ENCODE peak calls at places on chromosomes 7 and 10, in eight cellular contexts. K, J, V, C, T, U, Z and H are unnamed samples.
A peak's percentile ranks its signal among the peaks of the same experiment; 100 is the strongest.

GRCh38 chr7:124432009-124432578 is 333.5 kb downstream of the GPR37 start:
- DNase-seq in K (no peak), J (no peak), V (no peak), C (no peak), T (no peak), U (no peak), Z (no peak), H (no peak)

GRCh38 chr7:26198781-26199169 is 1.8 kb downstream of the HNRNPA2B1 start:
- DNase-seq in K (no peak), J (no peak), V (no peak), C (no peak), T (no peak), U (no peak), Z (no peak), H (no peak)

GRCh38 chr10:43206391-43207235 is 60.3 kb downstream of the RASGEF1A start:
- DNase-seq in K (peak; percentile 69), J (peak; percentile 25), V (no peak), C (no peak), T (peak; percentile 22), U (no peak), Z (peak; percentile 7), H (no peak)

GRCh38 chr10:99564361-99564760 is 31.6 kb downstream of the NKX2-3 start:
- DNase-seq in K (no peak), J (no peak), V (no peak), C (no peak), T (no peak), U (no peak), Z (no peak), H (no peak)

GRCh38 chr7:115600196-115600595 is 430.4 kb downstream of the TFEC start:
- DNase-seq in K (no peak), J (no peak), V (no peak), C (no peak), T (no peak), U (no peak), Z (no peak), H (no peak)

GRCh38 chr10:104076743-104077160 is 8.9 kb downstream of the COL17A1 start:
- DNase-seq in K (no peak), J (peak; percentile 58), V (peak; percentile 12), C (peak; percentile 47), T (no peak), U (no peak), Z (peak; percentile 54), H (peak; percentile 92)

GRCh38 chr10:97888641-97889262 is 39.1 kb downstream of the GOLGA7B start:
- DNase-seq in K (peak; percentile 37), J (peak; percentile 90), V (peak; percentile 78), C (no peak), T (no peak), U (no peak), Z (no peak), H (no peak)

GRCh38 chr7:38413784-38414183 is 140.3 kb upstream of the TARP start:
- DNase-seq in K (no peak), J (no peak), V (no peak), C (no peak), T (no peak), U (peak; percentile 76), Z (no peak), H (no peak)

GRCh38 chr10:122999347-122999746 is 9.2 kb downstream of the IKZF5 start:
- DNase-seq in K (no peak), J (no peak), V (peak; percentile 5), C (no peak), T (no peak), U (no peak), Z (no peak), H (no peak)

GRCh38 chr10:3935141-3935540 is 150.1 kb upstream of the KLF6 start:
- DNase-seq in K (no peak), J (no peak), V (no peak), C (no peak), T (peak; percentile 80), U (no peak), Z (no peak), H (no peak)

GRCh38 chr10:55233505-55233904 is 432.5 kb upstream of the PCDH15 start:
- DNase-seq in K (no peak), J (no peak), V (no peak), C (no peak), T (no peak), U (peak; percentile 62), Z (no peak), H (no peak)